ENCODE peak calls at places on chromosomes 3 and 15, in five cellular contexts. H, C, K, M and J are unnamed samples.
A peak's percentile ranks its signal among the peaks of the same experiment; 100 is the strongest.

GRCh38 chr3:58383904-58384303 is 49.7 kb downstream of the PDHB start:
- DNase-seq in M (no peak), H (peak; percentile 34), K (peak; percentile 35), C (no peak), J (no peak)

GRCh38 chr3:63662500-63662899 is 10.0 kb downstream of the SNTN start:
- DNase-seq in C (peak; percentile 10), H (no peak), M (no peak), K (peak; percentile 28), J (no peak)

GRCh38 chr15:93495799-93496637 is 407.0 kb upstream of the RGMA start:
- DNase-seq in M (no peak), K (no peak), C (no peak), H (no peak), J (no peak)

GRCh38 chr3:187878776-187879524 is 133.7 kb upstream of the BCL6 start:
- DNase-seq in C (no peak), M (no peak), K (no peak), H (no peak), J (no peak)

GRCh38 chr3:49469037-49469875 is 811 bp upstream of the DAG1 start:
- DNase-seq in K (peak; percentile 65), M (no peak), C (peak; percentile 75), H (peak; percentile 66), J (peak; percentile 71)

GRCh38 chr3:128864351-128864811 is 15.0 kb upstream of the ACAD9 start:
- DNase-seq in H (no peak), K (no peak), M (no peak), C (no peak), J (no peak)

GRCh38 chr3:51983578-51984268 is 388 bp downstream of the ACY1 start:
- DNase-seq in K (no peak), M (no peak), H (no peak), C (no peak), J (no peak)

GRCh38 chr15:83489690-83490089 is 42.5 kb downstream of the SH3GL3 start:
- DNase-seq in C (no peak), M (no peak), H (no peak), K (no peak), J (no peak)

GRCh38 chr3:71127463-71128243 is 455.9 kb downstream of the FOXP1 start:
- DNase-seq in H (no peak), C (no peak), M (no peak), K (no peak), J (no peak)

GRCh38 chr15:28935316-28935715 is 49.5 kb downstream of the APBA2 start:
- DNase-seq in K (no peak), C (no peak), H (no peak), M (no peak), J (peak; percentile 51)

GRCh38 chr3:56788506-56788905 is 13.2 kb downstream of the ARHGEF3 start:
- DNase-seq in K (no peak), H (no peak), C (no peak), M (no peak), J (no peak)

GRCh38 chr15:23859008-23859407 is 171.9 kb upstream of the NDN start:
- DNase-seq in C (no peak), M (no peak), K (no peak), H (no peak), J (no peak)

GRCh38 chr3:172676208-172676920 is 34.5 kb downstream of the NCEH1 start:
- DNase-seq in M (no peak), C (no peak), K (no peak), H (no peak), J (no peak)

GRCh38 chr3:47057212-47057671 is 77.8 kb downstream of the NBEAL2 start:
- DNase-seq in K (no peak), C (no peak), M (no peak), H (no peak), J (no peak)

DNA sequence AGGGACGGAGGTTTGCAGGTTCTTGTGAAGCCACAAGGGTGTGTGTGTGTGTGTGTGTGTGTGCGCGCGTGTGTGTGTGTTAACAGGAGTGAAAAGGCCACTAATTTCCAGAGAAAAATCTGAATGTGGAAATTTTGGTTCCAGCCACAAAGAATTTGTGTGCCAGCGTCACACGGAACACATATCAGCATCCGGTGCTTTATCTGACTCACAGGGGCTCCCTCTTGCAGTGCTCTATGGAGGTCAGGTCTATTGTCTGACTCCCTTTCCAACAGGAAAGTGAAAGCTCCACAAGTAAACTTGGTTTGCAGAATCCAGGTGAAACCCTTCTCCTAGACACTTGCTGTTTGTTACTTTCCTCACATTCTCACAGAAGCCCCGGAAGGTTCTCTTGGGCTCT is 6.2 kb downstream of the CLDN11 start:
- DNase-seq in H (no peak), C (no peak), K (no peak), M (no peak), J (no peak)
- TF ChIP-seq CTCF in H (no peak), C (no peak), K (no peak), M (no peak), J (no peak)

DNA sequence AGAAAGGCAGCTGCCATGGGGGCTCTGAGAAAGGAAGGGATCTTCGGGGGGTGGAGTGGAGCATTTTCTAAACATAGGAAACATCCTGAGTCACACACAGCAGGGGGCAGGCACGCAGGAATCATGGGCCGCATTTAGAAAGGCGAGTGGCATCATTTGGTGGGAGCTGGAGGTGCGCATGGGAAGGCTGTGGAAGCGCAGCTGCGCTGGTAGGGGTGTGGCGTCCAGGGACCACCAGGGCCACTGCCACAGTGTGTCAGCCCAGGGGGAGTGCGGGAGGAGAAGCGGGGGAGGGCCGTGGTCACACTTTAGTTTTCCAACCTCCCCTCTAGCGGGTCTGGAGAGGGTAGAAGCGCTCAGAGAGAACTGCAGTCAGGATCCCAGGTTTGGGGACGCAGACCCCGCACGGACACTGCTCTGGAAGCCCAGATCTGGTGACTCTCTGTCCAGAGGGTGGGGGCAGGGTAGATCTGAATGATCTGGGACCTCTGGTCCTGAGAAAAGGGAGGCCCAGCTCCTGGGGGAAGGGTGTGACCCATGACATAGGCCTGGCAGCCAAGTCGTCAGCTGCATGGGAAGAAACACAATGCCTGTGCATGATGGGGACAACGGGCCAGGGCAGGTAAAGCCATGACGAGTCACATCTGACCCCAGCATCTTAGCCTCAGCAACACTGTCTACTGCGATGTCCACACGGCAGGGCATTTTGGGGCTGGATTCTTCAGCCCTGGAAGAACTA is 88.0 kb upstream of the IQSEC1 start:
- DNase-seq in K (no peak), C (peak; percentile 40), H (no peak), M (no peak), J (no peak)
- TF ChIP-seq CTCF in K (no peak), C (peak; percentile 45), H (no peak), M (no peak), J (peak; percentile 10)

GRCh38 chr3:20552605-20553275 is 366.7 kb upstream of the SGO1 start:
- DNase-seq in M (no peak), H (peak; percentile 2), C (no peak), K (no peak), J (no peak)
- TF ChIP-seq CTCF in M (no peak), H (no peak), C (no peak), K (no peak), J (no peak)

DNA sequence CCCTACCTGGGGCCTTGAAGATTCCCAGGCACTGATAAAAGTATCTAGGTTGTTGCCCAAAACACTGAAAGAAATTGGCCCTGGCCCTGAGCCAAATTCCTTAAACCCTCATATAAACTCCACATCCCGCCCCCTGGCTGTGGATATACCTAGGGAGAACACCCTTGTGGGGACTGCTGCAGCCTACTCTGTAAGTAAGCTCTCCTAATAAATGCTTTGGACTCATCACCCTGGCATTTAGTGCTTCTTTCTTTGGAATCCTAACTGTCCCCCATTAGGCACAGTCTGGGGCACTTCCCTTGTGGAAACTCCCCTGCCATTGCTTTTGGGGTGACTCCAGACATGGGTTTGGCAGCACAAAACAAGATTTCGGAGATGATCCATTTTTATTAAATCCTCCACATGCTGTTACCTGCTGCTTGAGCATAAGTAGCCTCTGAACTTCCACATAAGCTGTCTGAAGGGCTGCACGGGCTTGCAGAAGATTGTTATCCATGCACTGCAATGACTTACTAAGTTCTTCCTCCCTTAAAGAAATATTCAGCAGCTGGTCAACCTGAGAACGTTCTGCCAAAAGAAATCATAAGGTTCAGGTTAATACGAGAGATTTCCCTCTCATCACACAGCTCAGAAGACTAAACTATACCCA is 46.4 kb downstream of the ZNF106 start:
- DNase-seq in K (peak; percentile 7), C (no peak), H (no peak), M (no peak), J (no peak)
- TF ChIP-seq CTCF in K (no peak), C (no peak), H (no peak), M (no peak), J (no peak)

GRCh38 chr15:49832421-49832980 is 211.7 kb downstream of the DTWD1 start:
- DNase-seq in H (peak; percentile 61), C (peak; percentile 52), K (peak; percentile 79), M (no peak), J (peak; percentile 7)
- TF ChIP-seq CTCF in H (peak; percentile 21), C (peak; percentile 81), K (peak; percentile 34), M (no peak), J (peak; percentile 29)

GRCh38 chr3:36843065-36844051 is 79.0 kb upstream of the DCLK3 start:
- DNase-seq in M (no peak), C (peak; percentile 77), H (no peak), K (no peak), J (peak; percentile 27)
- TF ChIP-seq CTCF in M (peak; percentile 39), C (peak; percentile 94), H (no peak), K (no peak), J (peak; percentile 24)

DNA sequence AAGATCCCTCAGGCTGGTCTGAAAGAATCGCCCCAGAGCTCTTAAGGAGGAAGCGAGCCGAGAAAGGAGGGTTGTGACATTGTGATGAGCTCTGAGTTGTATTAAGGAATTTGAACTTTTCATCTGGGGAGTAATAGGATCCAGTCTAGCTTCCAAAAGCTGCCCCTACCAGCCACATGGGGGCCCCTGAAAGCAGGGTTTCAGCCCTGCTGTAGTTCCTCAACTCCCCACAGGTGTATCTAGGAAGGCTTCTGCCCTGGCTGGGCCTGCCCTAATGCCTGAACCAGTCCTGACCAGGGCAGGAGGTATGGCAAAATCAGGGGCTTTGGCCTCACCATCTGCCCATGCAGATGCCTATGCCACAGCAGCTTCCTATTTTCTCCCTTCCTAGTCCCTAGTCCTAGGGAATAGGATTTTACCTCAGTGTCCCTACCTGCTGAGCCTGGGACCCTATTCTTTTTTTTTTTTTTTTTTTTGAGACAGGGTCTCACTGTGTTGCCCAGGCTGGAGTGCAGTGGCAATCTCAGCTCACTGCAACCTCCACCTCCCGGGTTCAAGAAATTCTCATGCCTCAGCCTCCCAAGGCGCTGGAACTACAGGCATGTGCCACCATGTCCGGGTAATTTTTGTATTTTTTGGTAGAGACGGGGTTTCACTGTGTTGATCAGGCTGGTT is 5.0 kb upstream of the AP3S2 start:
- DNase-seq in K (peak; percentile 69), M (no peak), C (peak; percentile 74), H (no peak), J (peak; percentile 32)
- TF ChIP-seq CTCF in K (peak; percentile 52), M (peak; percentile 22), C (peak; percentile 87), H (peak; percentile 60), J (peak; percentile 38)

GRCh38 chr15:70192041-70192440 is 94.3 kb upstream of the TLE3 start:
- DNase-seq in C (peak; percentile 76), M (no peak), K (no peak), H (no peak), J (no peak)
- TF ChIP-seq CTCF in C (no peak), M (no peak), K (no peak), H (no peak), J (no peak)